ENCODE peak calls at places on chromosomes 11 and 22, in ten cellular contexts. S is RWPE2, B is bronchial epithelial cell, P is natural killer cell, U is mesothelial cell of epicardium, M is SK-N-SH, N is HFFc6, K is heart right ventricle, F is NB4, V is psoas muscle. J is an unnamed sample.

GRCh38 chr11:117385906-117386305 is 58.3 kb downstream of the CEP164 start:
- DNase-seq in S (no peak), B (no peak), P (no peak), U (no peak), M (no peak), N (no peak), K (no peak), F (no peak), V (no peak), J (no peak)

GRCh38 chr11:33375688-33376311 is 118.6 kb downstream of the HIPK3 start:
- DNase-seq in S (no peak), B (no peak), P (no peak), U (no peak), M (peak; percentile 82), N (no peak), K (no peak), F (no peak), V (no peak), J (no peak)

GRCh38 chr11:135074397-135074998 is 662.5 kb upstream of the B3GAT1 start:
- DNase-seq in S (no peak), B (peak; percentile 2), P (no peak), U (no peak), M (no peak), N (no peak), K (no peak), F (peak; percentile 24), V (no peak), J (peak; percentile 47)

GRCh38 chr11:27381238-27381666 is 18.2 kb upstream of the CCDC34 start:
- DNase-seq in S (no peak), B (no peak), P (no peak), U (no peak), M (no peak), N (no peak), K (no peak), F (no peak), V (no peak), J (no peak)

GRCh38 chr11:113147249-113147648 is 167.1 kb upstream of the TTC12 start:
- DNase-seq in S (no peak), B (no peak), P (no peak), U (no peak), M (no peak), N (no peak), K (no peak), F (no peak), V (no peak), J (no peak)

GRCh38 chr11:69007978-69008381 is 5.1 kb downstream of the MRGPRF start:
- DNase-seq in S (peak; percentile 27), B (no peak), P (no peak), U (no peak), M (no peak), N (no peak), K (no peak), F (no peak), V (no peak), J (no peak)

GRCh38 chr11:34204396-34205279 is 99.2 kb downstream of the NAT10 start:
- DNase-seq in S (no peak), B (peak; percentile 99), P (no peak), U (no peak), M (no peak), N (peak; percentile 40), K (no peak), F (no peak), V (no peak), J (peak; percentile 69)

GRCh38 chr11:69292221-69292648 is 1.7 kb upstream of the MYEOV start:
- DNase-seq in S (no peak), B (no peak), P (peak; percentile 56), U (no peak), M (no peak), N (no peak), K (no peak), F (peak; percentile 80), V (no peak), J (no peak)

GRCh38 chr22:37462983-37463382 is 23.2 kb downstream of the MFNG start:
- DNase-seq in S (no peak), B (peak; percentile 30), P (no peak), U (peak; percentile 68), M (no peak), N (no peak), K (no peak), F (peak; percentile 52), V (no peak), J (peak; percentile 49)

GRCh38 chr22:27810566-27810965 is 9.0 kb upstream of the MN1 start:
- DNase-seq in S (no peak), B (no peak), P (no peak), U (no peak), M (no peak), N (peak; percentile 17), K (peak; percentile 61), F (no peak), V (peak; percentile 82), J (no peak)

DNA sequence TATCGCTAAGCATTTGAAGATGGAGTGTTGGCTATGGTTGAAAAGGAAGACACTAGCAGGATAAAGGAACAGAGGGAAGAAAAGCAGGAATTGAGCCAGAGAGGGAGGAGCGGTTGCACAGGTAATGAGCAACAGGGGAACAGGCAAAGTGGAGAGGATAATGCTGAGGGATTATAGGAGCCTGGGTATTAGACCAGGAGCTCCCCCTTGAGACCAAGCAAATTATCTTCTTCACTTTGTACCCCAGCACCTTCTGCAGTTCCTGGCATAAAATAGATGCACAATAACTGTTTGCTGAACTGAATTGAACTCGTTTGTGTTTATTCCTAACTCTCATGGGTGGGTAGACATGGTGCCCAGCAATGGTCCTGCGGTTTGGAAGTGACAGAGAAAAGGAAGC is 54.6 kb upstream of the OR5P2 start:
- DNase-seq in S (no peak), B (peak; percentile 20), P (no peak), U (no peak), M (no peak), N (no peak), K (no peak), F (peak; percentile 1), V (no peak), J (peak; percentile 18)
- TF ChIP-seq CTCF in S (no peak), B (peak; percentile 35), P (no peak), U (no peak), M (no peak), N (no peak), K (no peak), F (no peak), V (no peak), J (no peak)

DNA sequence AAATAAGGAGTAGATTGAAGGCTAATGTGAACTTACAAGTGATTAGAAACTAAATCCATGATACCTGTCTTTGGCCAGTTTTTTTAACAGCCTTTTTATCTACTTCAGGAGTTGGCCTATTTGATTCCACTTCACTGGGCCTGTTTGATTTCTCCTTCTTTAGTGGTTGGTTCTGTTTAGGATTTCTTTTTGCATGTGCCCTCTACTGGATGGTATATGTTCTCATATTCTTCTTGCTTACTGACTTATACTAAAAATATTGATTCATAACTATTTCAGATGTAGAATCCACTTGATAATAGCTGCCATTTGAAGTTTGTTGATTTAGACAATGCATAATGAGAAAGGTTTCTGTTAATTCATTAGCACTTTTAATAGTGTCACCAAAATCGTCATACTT is 53.9 kb downstream of the USP47 start:
- DNase-seq in S (no peak), B (peak; percentile 20), P (no peak), U (no peak), M (no peak), N (peak; percentile 31), K (no peak), F (no peak), V (no peak), J (no peak)
- TF ChIP-seq CTCF in S (peak; percentile 39), B (no peak), P (peak; percentile 7), U (no peak), M (peak; percentile 49), N (peak; percentile 70), K (no peak), F (no peak), V (no peak), J (peak; percentile 3)

GRCh38 chr11:131483877-131484276 is 113.5 kb downstream of the NTM start:
- DNase-seq in S (no peak), B (no peak), P (no peak), U (no peak), M (no peak), N (no peak), K (no peak), F (no peak), V (no peak), J (no peak)

GRCh38 chr11:131488208-131488607 is 117.8 kb downstream of the NTM start:
- DNase-seq in S (no peak), B (no peak), P (no peak), U (no peak), M (no peak), N (no peak), K (no peak), F (no peak), V (no peak), J (no peak)

GRCh38 chr11:131486100-131486499 is 115.7 kb downstream of the NTM start:
- DNase-seq in S (no peak), B (no peak), P (no peak), U (no peak), M (no peak), N (peak; percentile 16), K (no peak), F (no peak), V (no peak), J (no peak)

GRCh38 chr11:131483453-131483852 is 113.0 kb downstream of the NTM start:
- DNase-seq in S (no peak), B (no peak), P (no peak), U (no peak), M (no peak), N (no peak), K (no peak), F (no peak), V (no peak), J (no peak)

DNA sequence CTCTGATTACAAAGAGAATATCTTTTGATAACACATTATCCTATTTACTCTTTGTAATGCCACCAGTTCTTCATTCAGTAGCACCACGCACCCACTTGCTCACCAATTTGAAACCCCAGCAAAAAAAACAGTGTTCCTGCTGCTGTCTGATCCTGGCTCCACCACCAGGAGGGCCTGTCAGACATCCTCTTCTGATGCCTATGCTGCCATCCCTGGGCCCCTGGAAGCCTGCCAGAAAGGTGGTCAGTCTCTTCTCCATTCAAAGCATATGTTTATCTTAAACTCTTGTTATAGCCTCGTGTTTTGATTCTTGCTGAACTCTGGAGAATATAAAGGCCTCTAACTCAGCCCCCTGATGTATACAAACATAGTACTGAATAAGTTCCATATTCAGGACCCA is 116.5 kb downstream of the NTM start:
- DNase-seq in S (no peak), B (no peak), P (no peak), U (no peak), M (no peak), N (no peak), K (no peak), F (no peak), V (no peak), J (no peak)
- TF ChIP-seq CTCF in S (no peak), B (no peak), P (no peak), U (no peak), M (no peak), N (no peak), K (no peak), F (no peak), V (no peak), J (no peak)

DNA sequence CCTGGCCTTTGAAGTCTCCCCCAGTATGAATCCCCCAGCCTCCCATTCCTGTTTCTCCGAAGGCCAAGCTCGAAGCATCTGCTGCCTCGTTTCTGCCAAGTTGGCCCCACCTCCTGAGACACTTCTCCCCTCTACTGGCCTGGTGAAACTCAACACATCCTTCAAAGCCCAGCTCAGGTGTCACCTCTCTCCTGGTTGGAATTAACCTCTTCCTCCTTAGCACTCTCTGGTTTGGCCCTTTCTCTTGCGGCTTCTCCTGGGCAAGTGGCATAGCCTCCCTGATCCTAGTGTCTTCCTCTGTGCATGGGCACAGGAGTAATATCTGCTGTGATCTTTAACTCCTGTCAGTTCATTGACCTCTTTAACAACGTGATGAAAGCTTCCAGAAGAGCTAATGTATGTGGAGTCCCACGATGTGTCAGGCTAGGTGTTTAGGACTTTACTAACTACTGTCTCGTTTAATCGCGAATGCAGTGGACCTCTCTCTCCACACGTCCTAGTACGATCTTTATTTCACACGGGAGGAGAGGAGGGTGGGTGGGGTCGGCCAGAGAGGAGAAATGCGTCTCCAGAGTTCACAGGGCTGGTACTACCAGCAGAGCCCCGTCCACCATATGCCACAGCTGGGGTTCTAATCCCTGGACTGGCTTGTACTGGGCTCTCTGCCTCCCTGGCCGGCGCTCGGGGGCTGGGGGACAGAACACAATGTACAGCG is 824 bp upstream of the PTPRJ start:
- DNase-seq in S (no peak), B (no peak), P (no peak), U (no peak), M (peak; percentile 54), N (no peak), K (no peak), F (peak; percentile 36), V (no peak), J (no peak)
- TF ChIP-seq CTCF in S (no peak), B (no peak), P (no peak), U (no peak), M (no peak), N (no peak), K (no peak), F (no peak), V (no peak), J (no peak)

J was measured in MCF 10A.